ENCODE peak calls at places on chromosome 13, in five cellular contexts. U is WERI-Rb-1; R is effector memory CD4-positive, alpha-beta T cell; O is tibial artery; E is HCT116. P is an unnamed sample.

GRCh38 chr13:97246596-97246995 is 24.5 kb downstream of the MBNL2 start:
- DNase-seq in U (no peak), R (no peak), O (no peak), E (no peak), P (no peak)

GRCh38 chr13:105519766-105520165 is 1015.7 kb downstream of the EFNB2 start:
- DNase-seq in U (no peak), R (no peak), O (no peak), E (no peak), P (no peak)

GRCh38 chr13:26186995-26187394 is 35.1 kb downstream of the RNF6 start:
- DNase-seq in U (no peak), R (no peak), O (peak; percentile 20), E (no peak), P (no peak)

GRCh38 chr13:112083971-112084370 is 17.0 kb downstream of the SOX1 start:
- DNase-seq in U (no peak), R (no peak), O (no peak), E (no peak), P (no peak)

GRCh38 chr13:113861433-113862030 is 2.3 kb downstream of the GAS6 start:
- DNase-seq in U (no peak), R (no peak), O (no peak), E (no peak), P (peak; percentile 82)

GRCh38 chr13:29568731-29569130 is 26.8 kb downstream of the SLC7A1 start:
- DNase-seq in U (no peak), R (no peak), O (no peak), E (no peak), P (peak; percentile 34)

GRCh38 chr13:112451512-112452379 is 75.6 kb downstream of the SPACA7 start:
- DNase-seq in U (no peak), R (no peak), O (no peak), E (no peak), P (no peak)

GRCh38 chr13:27496006-27496405 is 45.6 kb upstream of the MTIF3 start:
- DNase-seq in U (no peak), R (no peak), O (no peak), E (no peak), P (no peak)

GRCh38 chr13:112767506-112768471 is 78.0 kb downstream of the ATP11A start:
- DNase-seq in U (no peak), R (no peak), O (peak; percentile 73), E (no peak), P (no peak)

GRCh38 chr13:19713186-19713965 is 69.4 kb downstream of the PSPC1 start:
- DNase-seq in U (no peak), R (no peak), O (no peak), E (no peak), P (peak; percentile 36)

GRCh38 chr13:20525601-20526544 is at the start of gene CRYL1:
- DNase-seq in U (peak; percentile 73), R (peak; percentile 53), O (peak; percentile 80), E (no peak), P (peak; percentile 48)

GRCh38 chr13:36673838-36674326 is at the start of gene SERTM1:
- DNase-seq in U (peak; percentile 59), R (no peak), O (no peak), E (no peak), P (peak; percentile 2)

GRCh38 chr13:26529441-26529840 is 28.0 kb upstream of the WASF3 start:
- DNase-seq in U (peak; percentile 83), R (no peak), O (no peak), E (no peak), P (peak; percentile 39)

DNA sequence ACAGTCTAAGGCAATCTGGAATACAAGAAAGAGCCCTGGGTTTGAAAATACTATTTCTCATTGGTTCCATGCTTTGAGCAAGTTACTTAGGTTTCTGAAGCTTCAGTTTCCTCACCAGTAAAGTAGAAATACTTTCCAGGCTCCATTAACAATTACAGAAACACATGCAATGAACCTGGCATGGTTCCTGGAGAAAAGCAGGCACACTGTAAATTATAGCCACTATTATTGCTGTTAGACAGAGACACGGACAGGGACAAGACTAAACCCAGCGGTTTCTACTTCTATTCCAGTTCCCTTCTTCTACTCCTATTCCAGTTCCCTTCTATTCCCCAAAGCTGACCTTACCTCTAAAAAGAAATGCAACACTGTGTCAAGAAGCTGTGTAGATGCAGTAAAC is 41.2 kb downstream of the MIPEP start:
- DNase-seq in U (no peak), R (no peak), O (no peak), E (no peak), P (no peak)
- H3K27ac ChIP-seq in U (no peak overlapping the region), R (no peak overlapping the region), O (no peak overlapping the region), E (no peak overlapping the region), P (no peak overlapping the region)

DNA sequence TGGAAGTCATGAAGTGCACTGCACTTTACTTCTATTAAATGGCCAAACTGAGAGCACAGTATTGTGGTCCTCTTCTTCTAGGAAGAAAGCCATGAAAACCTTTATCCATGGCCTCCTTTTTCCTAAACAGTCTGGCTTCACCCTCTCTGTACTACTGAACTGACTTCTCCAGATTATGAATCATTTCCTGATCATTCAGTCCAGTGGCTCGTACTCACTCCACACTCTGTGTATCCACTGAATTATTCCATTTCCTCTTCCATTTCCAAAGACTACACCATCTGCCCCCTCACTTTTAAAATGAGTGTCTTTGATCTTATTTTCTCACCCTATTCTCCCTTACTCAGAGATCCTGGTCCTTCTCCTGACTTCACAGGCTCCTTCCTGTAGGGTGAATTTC is 29.7 kb upstream of the FREM2 start:
- DNase-seq in U (no peak), R (no peak), O (no peak), E (no peak), P (no peak)
- H3K27ac ChIP-seq in U (no peak overlapping the region), R (no peak overlapping the region), O (no peak overlapping the region), E (no peak overlapping the region), P (no peak overlapping the region)

DNA sequence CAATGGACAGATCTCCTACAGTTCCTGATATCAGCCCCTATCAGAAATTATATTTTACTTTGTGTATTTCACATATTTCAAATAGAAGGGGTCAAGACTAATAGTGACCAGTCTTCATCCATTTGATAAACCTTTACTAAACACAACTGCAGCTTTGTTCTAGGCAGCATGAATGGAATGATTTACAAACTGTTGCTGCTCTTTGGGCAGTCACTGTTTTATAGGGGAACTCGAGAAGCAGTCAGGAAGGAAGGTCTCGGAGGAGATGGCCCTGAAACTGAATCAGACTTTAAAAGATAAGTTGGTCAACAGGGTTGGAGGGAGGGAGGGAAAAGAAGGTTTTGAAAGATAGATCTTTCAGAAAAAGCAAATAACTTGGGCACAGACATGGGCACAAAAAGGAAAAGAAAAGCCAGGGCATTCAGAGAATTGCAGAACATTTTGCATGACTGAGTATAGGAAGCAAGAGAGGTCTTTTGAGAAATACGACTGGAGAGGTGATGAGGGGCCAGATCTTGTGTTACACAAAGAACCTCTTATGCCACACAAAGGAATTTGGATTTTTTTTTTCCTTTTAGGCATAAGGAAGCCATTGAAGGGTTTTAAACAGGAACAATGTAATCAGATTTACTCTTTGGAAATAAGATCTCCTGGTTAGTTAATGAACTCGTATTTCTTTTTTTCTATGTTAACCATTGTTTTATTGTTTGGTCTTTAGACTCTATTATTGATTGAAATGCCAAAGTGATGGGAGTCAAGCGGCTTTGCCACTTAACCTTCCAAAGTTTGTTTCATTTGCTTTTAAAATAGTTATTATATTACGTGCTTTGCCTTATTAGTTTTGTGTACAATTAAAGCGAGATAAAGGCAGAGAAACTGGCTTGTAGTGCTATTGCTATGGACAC is 37.5 kb upstream of the SACS start:
- DNase-seq in U (no peak), R (no peak), O (no peak), E (no peak), P (no peak)
- H3K27ac ChIP-seq in U (no peak overlapping the region), R (no peak overlapping the region), O (no peak overlapping the region), E (no peak overlapping the region), P (no peak overlapping the region)

DNA sequence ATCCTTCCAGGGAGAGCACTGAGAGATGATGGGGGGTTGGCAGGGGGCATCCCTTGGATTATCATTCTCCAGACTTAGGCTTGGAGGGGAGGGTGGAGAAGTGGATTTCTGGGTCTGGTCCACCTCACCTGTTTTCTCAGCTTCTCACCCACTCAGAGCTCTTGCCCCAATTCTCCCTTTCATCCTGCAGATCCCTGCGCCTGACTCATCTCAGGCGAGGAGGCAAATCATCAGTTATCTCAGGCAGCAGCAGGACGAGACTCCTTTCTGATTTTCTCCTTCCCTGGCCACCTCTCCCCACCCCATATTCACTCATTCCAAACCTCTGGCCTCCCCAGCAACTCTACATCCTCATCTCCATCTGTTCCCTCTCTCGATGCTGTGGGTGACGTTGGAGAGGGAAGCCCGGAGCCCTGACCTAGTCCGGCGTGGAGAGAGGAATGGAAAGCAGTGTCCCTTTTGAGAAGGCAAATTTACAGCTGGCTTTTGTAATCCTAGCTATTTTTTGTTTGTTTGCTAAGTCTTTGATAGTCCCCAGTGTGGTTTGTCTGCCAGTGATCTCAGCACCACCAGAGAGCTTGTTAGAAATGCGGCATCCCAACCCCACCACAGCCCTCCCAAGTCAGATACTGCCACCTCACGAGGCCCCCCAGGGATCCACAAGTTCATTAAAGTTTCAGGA is 24.0 kb upstream of the TPT1 start:
- DNase-seq in U (no peak), R (no peak), O (no peak), E (no peak), P (no peak)
- H3K27ac ChIP-seq in U (no peak overlapping the region), R (no peak overlapping the region), O (no peak overlapping the region), E (peak overlapping the region; percentile 16), P (peak overlapping the region; percentile 89)

DNA sequence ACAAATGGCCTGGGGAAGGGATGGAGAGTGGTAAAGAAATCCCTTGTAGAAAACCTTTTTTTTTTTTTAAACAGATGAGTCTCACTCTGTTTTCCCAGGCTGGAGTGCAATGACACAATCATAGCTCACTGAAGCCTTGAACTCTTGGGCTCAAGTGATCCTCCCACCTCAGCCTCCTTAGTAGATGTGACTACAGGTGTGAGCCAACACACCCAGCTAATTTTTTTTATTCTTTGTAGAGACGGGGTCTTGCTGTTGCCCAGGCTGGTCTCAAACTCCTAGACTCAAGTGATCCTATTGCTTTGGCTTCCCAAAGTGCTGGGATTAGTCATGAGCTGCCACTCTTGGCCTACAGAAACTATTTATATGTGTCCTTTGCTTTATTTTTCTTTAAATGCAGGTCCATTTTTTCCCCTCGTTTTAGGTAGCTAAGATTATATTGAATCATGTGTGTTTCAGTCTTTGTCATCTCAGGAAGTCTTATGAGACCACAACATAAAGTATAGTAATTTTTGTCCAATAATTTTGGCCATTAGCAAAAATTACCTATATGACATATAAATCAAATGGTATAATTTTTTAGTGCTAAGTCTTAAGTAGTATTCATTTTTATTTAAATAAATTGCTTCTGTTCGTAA is 10.5 kb downstream of the LPAR6 start:
- DNase-seq in U (no peak), R (no peak), O (no peak), E (no peak), P (no peak)
- H3K27ac ChIP-seq in U (no peak overlapping the region), R (peak overlapping the region; percentile 50), O (peak overlapping the region; percentile 76), E (no peak overlapping the region), P (no peak overlapping the region)

DNA sequence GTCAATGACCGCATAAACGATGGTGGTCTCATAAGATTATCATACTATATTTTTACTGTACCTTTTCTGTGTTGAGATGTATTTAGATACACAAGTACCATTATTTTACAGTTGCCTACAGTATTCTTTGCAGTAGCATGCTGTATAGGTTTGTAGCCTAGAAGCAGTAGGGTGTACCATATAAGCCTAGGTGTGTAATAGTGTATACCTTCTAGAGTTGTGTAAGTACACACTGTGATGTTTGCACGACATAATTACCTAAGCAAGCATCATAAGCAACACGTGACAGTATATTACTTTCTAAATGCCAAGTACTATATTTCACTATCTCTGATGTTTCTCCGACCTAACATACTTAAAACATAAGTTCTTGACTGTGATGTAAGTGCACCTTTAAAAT is 2.7 kb downstream of the LPAR6 start:
- DNase-seq in U (no peak), R (no peak), O (no peak), E (no peak), P (no peak)
- H3K27ac ChIP-seq in U (no peak overlapping the region), R (peak overlapping the region; percentile 85), O (peak overlapping the region; percentile 71), E (no peak overlapping the region), P (no peak overlapping the region)

DNA sequence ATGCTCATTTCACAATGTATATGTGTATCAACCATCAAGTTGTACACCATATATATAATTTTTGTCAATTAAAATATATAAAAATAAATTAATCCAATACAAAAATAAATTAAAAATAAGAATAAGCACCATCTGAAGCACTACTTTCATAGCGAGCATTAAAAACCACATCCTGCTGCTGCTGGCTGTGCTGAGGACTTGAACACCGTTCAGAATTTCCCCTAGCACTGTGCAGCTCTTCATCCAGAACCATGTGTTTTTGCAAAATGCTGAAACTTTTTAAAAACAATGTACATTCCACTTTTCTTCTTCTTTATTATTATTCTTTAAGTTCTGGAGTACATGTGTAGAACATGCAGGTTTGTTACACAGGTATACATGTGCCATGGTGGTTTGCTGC is 40.0 kb upstream of the FOXO1 start:
- DNase-seq in U (no peak), R (no peak), O (no peak), E (no peak), P (no peak)
- H3K27ac ChIP-seq in U (no peak overlapping the region), R (no peak overlapping the region), O (no peak overlapping the region), E (no peak overlapping the region), P (no peak overlapping the region)